ENCODE peak calls at places on chromosome 5, in nine cellular contexts. O, N, F, C, L, G, P, B and W are unnamed samples.

GRCh38 chr5:133373121-133373870 is 239.0 kb downstream of the FSTL4 start:
- DNase-seq in L (no peak), N (no peak), C (no peak), G (no peak), F (no peak), P (no peak), B (peak), O (no peak), W (no peak)

GRCh38 chr5:110094109-110094508 is 404.4 kb downstream of the MAN2A1 start:
- DNase-seq in N (no peak), L (no peak), G (no peak), P (no peak), F (no peak), O (no peak), B (no peak), C (no peak), W (no peak)

GRCh38 chr5:116546033-116546742 is 28.4 kb downstream of the SEMA6A start:
- DNase-seq in P (peak), O (no peak), F (no peak), L (no peak), B (peak), N (no peak), C (no peak), G (no peak), W (no peak)

GRCh38 chr5:133694181-133694831 is 82.0 kb upstream of the FSTL4 start:
- DNase-seq in P (no peak), N (no peak), O (no peak), F (no peak), C (no peak), L (no peak), G (no peak), B (no peak), W (no peak)

GRCh38 chr5:38724301-38725030 is 121.3 kb upstream of the OSMR start:
- DNase-seq in O (no peak), N (no peak), B (peak), G (no peak), F (no peak), C (no peak), L (peak), P (no peak), W (no peak)

GRCh38 chr5:116137544-116138378 is 52.9 kb downstream of the COMMD10 start:
- DNase-seq in O (no peak), P (peak), L (peak), B (peak), G (peak), N (no peak), F (no peak), C (peak), W (no peak)

GRCh38 chr5:61653802-61654580 is 321.9 kb downstream of the ZSWIM6 start:
- DNase-seq in F (no peak), O (no peak), C (peak), N (no peak), P (no peak), G (no peak), L (no peak), B (no peak), W (no peak)

GRCh38 chr5:160555836-160556660 is 134.4 kb downstream of the PTTG1 start:
- DNase-seq in G (no peak), L (peak), B (no peak), O (no peak), C (no peak), P (no peak), N (no peak), F (no peak), W (no peak)

GRCh38 chr5:170278611-170279500 is 18.7 kb downstream of the LCP2 start:
- DNase-seq in L (peak), G (peak), N (no peak), P (peak), O (no peak), B (no peak), C (peak), F (peak), W (no peak)

GRCh38 chr5:57302164-57302563 is 128.3 kb downstream of the GPBP1 start:
- DNase-seq in L (no peak), O (no peak), G (no peak), C (no peak), B (peak), N (no peak), P (peak), F (no peak), W (no peak)

GRCh38 chr5:158273035-158273434 is 414.1 kb upstream of the CLINT1 start:
- DNase-seq in G (no peak), P (no peak), L (peak), N (no peak), C (peak), B (no peak), F (no peak), O (no peak), W (no peak)

GRCh38 chr5:159504106-159504856 is 174.0 kb upstream of the IL12B start:
- DNase-seq in F (no peak), C (no peak), N (no peak), L (no peak), O (no peak), B (peak), G (no peak), P (no peak), W (no peak)

GRCh38 chr5:156475831-156476551 is 149.0 kb downstream of the SGCD start:
- DNase-seq in G (no peak), P (no peak), O (peak), L (peak), C (peak), F (no peak), B (peak), N (no peak), W (no peak)

GRCh38 chr5:172707285-172708182 is 63.5 kb downstream of the DUSP1 start:
- DNase-seq in B (peak), L (peak), F (no peak), G (no peak), P (peak), O (no peak), C (peak), N (no peak), W (no peak)

GRCh38 chr5:159218595-159219023 is 9.3 kb upstream of the RNF145 start:
- DNase-seq in L (no peak), N (no peak), C (no peak), P (no peak), B (no peak), F (no peak), G (no peak), O (no peak), W (no peak)

GRCh38 chr5:97162045-97162444 is 19.6 kb upstream of the LIX1 start:
- DNase-seq in B (peak), P (peak), F (no peak), G (peak), C (peak), N (no peak), O (peak), L (peak), W (peak)

GRCh38 chr5:122880749-122881148 is 35.3 kb downstream of the SNX24 start:
- DNase-seq in C (no peak), F (no peak), G (no peak), B (peak), N (no peak), P (no peak), L (no peak), O (no peak), W (no peak)

GRCh38 chr5:153809181-153809580 is 229.5 kb downstream of the FAM114A2 start:
- DNase-seq in C (no peak), G (no peak), P (no peak), O (no peak), F (no peak), B (peak), L (no peak), N (no peak), W (no peak)

GRCh38 chr5:36573441-36573840 is 33.0 kb upstream of the SLC1A3 start:
- DNase-seq in P (no peak), B (peak), C (no peak), N (no peak), O (no peak), F (no peak), L (no peak), G (no peak), W (no peak)

GRCh38 chr5:675111-675875 is 17.9 kb downstream of the TPPP start:
- DNase-seq in L (no peak), B (no peak), P (no peak), F (no peak), N (no peak), G (no peak), C (no peak), O (peak), W (no peak)

GRCh38 chr5:82717734-82718133 is 359.5 kb downstream of the TMEM167A start:
- DNase-seq in B (no peak), P (no peak), F (no peak), O (no peak), L (no peak), C (no peak), G (no peak), N (no peak), W (no peak)

GRCh38 chr5:155353231-155353630 is 339.7 kb downstream of the KIF4B start:
- DNase-seq in O (no peak), C (no peak), L (no peak), G (no peak), B (no peak), P (no peak), F (no peak), N (no peak), W (no peak)

GRCh38 chr5:95113489-95113888 is 171.4 kb downstream of the MCTP1 start:
- DNase-seq in O (no peak), B (peak), P (no peak), F (no peak), C (peak), L (peak), N (no peak), G (no peak), W (no peak)

GRCh38 chr5:125310749-125311148 is 564.3 kb upstream of the ZNF608 start:
- DNase-seq in N (no peak), B (no peak), F (no peak), C (no peak), O (no peak), L (no peak), P (no peak), G (no peak), W (no peak)

GRCh38 chr5:126403871-126404270 is 19.3 kb upstream of the GRAMD2B start:
- DNase-seq in P (no peak), B (peak), N (no peak), G (no peak), C (no peak), F (no peak), L (no peak), O (no peak), W (no peak)

GRCh38 chr5:123120197-123120596 is 31.2 kb downstream of the PRDM6 start:
- DNase-seq in C (peak), L (peak), O (no peak), N (no peak), G (no peak), F (no peak), B (no peak), P (no peak), W (no peak)

GRCh38 chr5:2317540-2317939 is 433.9 kb downstream of the IRX2 start:
- DNase-seq in B (no peak), O (no peak), P (no peak), C (no peak), L (no peak), N (no peak), F (no peak), G (no peak), W (no peak)

GRCh38 chr5:69334793-69335268 is 2.2 kb upstream of the CCDC125 start:
- DNase-seq in L (peak), O (peak), F (no peak), P (peak), C (peak), G (peak), B (peak), N (peak), W (peak)

GRCh38 chr5:109876941-109877669 is 187.4 kb downstream of the MAN2A1 start:
- DNase-seq in L (no peak), B (peak), C (no peak), N (no peak), F (no peak), O (no peak), P (no peak), G (no peak), W (no peak)

GRCh38 chr5:172726966-172727365 is 44.0 kb downstream of the DUSP1 start:
- DNase-seq in G (no peak), N (no peak), F (no peak), C (no peak), L (no peak), O (no peak), P (no peak), B (no peak), W (no peak)

GRCh38 chr5:179696605-179697004 is 2.2 kb upstream of the CANX start:
- DNase-seq in B (no peak), P (peak), O (no peak), L (no peak), N (no peak), G (no peak), C (no peak), F (no peak), W (no peak)

GRCh38 chr5:145341842-145342241 is 493.3 kb downstream of the PRELID2 start:
- DNase-seq in L (no peak), B (peak), P (no peak), N (no peak), C (no peak), G (no peak), F (no peak), O (no peak), W (no peak)

GRCh38 chr5:89255845-89256463 is 373.0 kb upstream of the MEF2C start:
- DNase-seq in P (peak), G (no peak), N (no peak), C (peak), B (peak), F (no peak), L (peak), O (no peak), W (no peak)

GRCh38 chr5:176647030-176647869 is at the start of gene TSPAN17:
- DNase-seq in O (peak), L (peak), F (peak), N (peak), B (peak), G (peak), P (peak), C (peak), W (peak)
- TF ChIP-seq CTCF in O (no peak), L (peak), F (no peak), N (no peak), B (no peak), G (peak), P (no peak), C (peak), W (no peak)

GRCh38 chr5:147893820-147894219 is 12.5 kb downstream of the C5orf46 start:
- DNase-seq in L (no peak), F (no peak), C (no peak), G (no peak), O (no peak), P (no peak), B (no peak), N (no peak), W (no peak)

GRCh38 chr5:147902606-147903115 is 3.7 kb downstream of the C5orf46 start:
- DNase-seq in P (no peak), N (no peak), C (no peak), G (no peak), F (no peak), B (no peak), O (no peak), L (no peak), W (no peak)

GRCh38 chr5:147901555-147901954 is 4.8 kb downstream of the C5orf46 start:
- DNase-seq in B (peak), C (peak), F (no peak), P (no peak), O (no peak), G (no peak), N (no peak), L (no peak), W (no peak)

GRCh38 chr5:147904110-147904509 is 2.2 kb downstream of the C5orf46 start:
- DNase-seq in P (no peak), N (no peak), B (no peak), O (no peak), F (no peak), G (no peak), C (no peak), L (no peak), W (no peak)

GRCh38 chr5:147898875-147899401 is 7.4 kb downstream of the C5orf46 start:
- DNase-seq in L (no peak), N (no peak), P (no peak), F (no peak), C (no peak), O (no peak), G (no peak), B (no peak), W (no peak)
- TF ChIP-seq CTCF in L (no peak), N (no peak), P (no peak), F (no peak), C (no peak), O (no peak), G (no peak), B (no peak), W (no peak)

GRCh38 chr5:140840978-140841962 is at the start of gene PCDHA8:
- DNase-seq in N (no peak), O (no peak), C (peak), B (no peak), G (no peak), L (peak), F (no peak), P (peak), W (no peak)
- TF ChIP-seq CTCF in N (no peak), O (no peak), C (peak), B (peak), G (no peak), L (peak), F (no peak), P (peak), W (peak)

GRCh38 chr5:51997908-51998307 is 614.7 kb downstream of the ISL1 start:
- DNase-seq in C (no peak), L (peak), G (no peak), N (no peak), B (no peak), F (no peak), P (no peak), O (no peak), W (no peak)
- TF ChIP-seq CTCF in C (no peak), L (no peak), G (no peak), N (no peak), B (no peak), F (no peak), P (no peak), O (no peak), W (no peak)